ENCODE peak calls at places on chromosomes 4 and X, in nine cellular contexts. H, S, B, I, T, J, Z, U and V are unnamed samples.

GRCh38 chr4:26557164-26557563 is 26.7 kb upstream of the TBC1D19 start:
- DNase-seq in S (peak; percentile 42), H (no peak), U (no peak), Z (peak; percentile 93), T (peak; percentile 98), J (no peak), I (no peak), B (peak; percentile 20), V (no peak)

GRCh38 chr4:18192901-18193300 is 171.3 kb upstream of the LCORL start:
- DNase-seq in J (no peak), U (no peak), S (no peak), Z (no peak), T (no peak), B (no peak), I (no peak), H (no peak), V (no peak)

GRCh38 chr4:7067147-7067522 is 729 bp downstream of the GRPEL1 start:
- DNase-seq in I (no peak), H (no peak), U (no peak), B (peak; percentile 31), J (peak; percentile 57), S (peak; percentile 53), T (no peak), Z (peak; percentile 30), V (no peak)

GRCh38 chr4:23161787-23162186 is 469.1 kb downstream of the GBA3 start:
- DNase-seq in H (no peak), B (no peak), I (no peak), U (no peak), T (no peak), Z (no peak), S (no peak), J (no peak), V (no peak)

GRCh38 chrX:98371994-98372393 is 1488.3 kb downstream of the RPA4 start:
- DNase-seq in U (no peak), H (peak; percentile 0), Z (no peak), I (no peak), B (no peak), S (no peak), J (no peak), T (no peak), V (no peak)

GRCh38 chrX:44674906-44675305 is 132.2 kb upstream of the FUNDC1 start:
- DNase-seq in Z (no peak), J (no peak), U (no peak), I (no peak), S (no peak), B (no peak), H (no peak), T (no peak), V (no peak)

GRCh38 chr4:111883557-111883999 is 261.7 kb upstream of the FAM241A start:
- DNase-seq in H (no peak), S (no peak), J (no peak), U (no peak), B (no peak), I (no peak), Z (no peak), T (no peak), V (no peak)

GRCh38 chr4:13527983-13528822 is 16.1 kb downstream of the NKX3-2 start:
- DNase-seq in H (no peak), Z (no peak), U (no peak), S (no peak), T (no peak), I (no peak), B (no peak), J (no peak), V (no peak)

GRCh38 chr4:8039290-8039689 is 99.6 kb upstream of the AFAP1 start:
- DNase-seq in J (peak; percentile 27), H (no peak), T (no peak), B (no peak), U (no peak), I (no peak), Z (no peak), S (no peak), V (peak; percentile 37)

GRCh38 chr4:13633671-13634070 is 6.1 kb upstream of the BOD1L1 start:
- DNase-seq in J (no peak), I (no peak), S (no peak), Z (no peak), B (no peak), T (no peak), H (no peak), U (no peak), V (no peak)

GRCh38 chr4:61152433-61152832 is 47.7 kb upstream of the ADGRL3 start:
- DNase-seq in Z (no peak), U (no peak), S (no peak), T (no peak), I (no peak), B (no peak), H (no peak), J (no peak), V (no peak)

GRCh38 chrX:11968991-11969390 is 169.3 kb upstream of the FRMPD4 start:
- DNase-seq in U (no peak), T (no peak), I (no peak), Z (no peak), S (no peak), H (no peak), B (peak; percentile 12), J (no peak), V (no peak)

GRCh38 chr4:1683371-1683902 is 676 bp downstream of the FAM53A start:
- DNase-seq in U (peak; percentile 83), I (peak; percentile 25), Z (peak; percentile 90), J (peak; percentile 42), S (peak; percentile 35), B (peak; percentile 60), T (peak; percentile 89), H (peak; percentile 30), V (peak; percentile 28)

GRCh38 chr4:16993966-16994840 is 95.8 kb upstream of the LDB2 start:
- DNase-seq in S (no peak), I (no peak), H (no peak), T (no peak), B (no peak), U (no peak), Z (no peak), J (no peak), V (no peak)

GRCh38 chr4:16140520-16141249 is 56.9 kb upstream of the PROM1 start:
- DNase-seq in B (peak; percentile 94), U (no peak), H (peak; percentile 48), T (peak; percentile 99), S (peak; percentile 70), J (peak; percentile 78), I (no peak), Z (peak; percentile 90), V (no peak)

GRCh38 chr4:164959896-164960295 is 17.6 kb downstream of the TRIM61 start:
- DNase-seq in T (no peak), J (no peak), S (no peak), U (no peak), I (no peak), B (peak; percentile 48), Z (peak; percentile 86), H (peak; percentile 42), V (no peak)

DNA sequence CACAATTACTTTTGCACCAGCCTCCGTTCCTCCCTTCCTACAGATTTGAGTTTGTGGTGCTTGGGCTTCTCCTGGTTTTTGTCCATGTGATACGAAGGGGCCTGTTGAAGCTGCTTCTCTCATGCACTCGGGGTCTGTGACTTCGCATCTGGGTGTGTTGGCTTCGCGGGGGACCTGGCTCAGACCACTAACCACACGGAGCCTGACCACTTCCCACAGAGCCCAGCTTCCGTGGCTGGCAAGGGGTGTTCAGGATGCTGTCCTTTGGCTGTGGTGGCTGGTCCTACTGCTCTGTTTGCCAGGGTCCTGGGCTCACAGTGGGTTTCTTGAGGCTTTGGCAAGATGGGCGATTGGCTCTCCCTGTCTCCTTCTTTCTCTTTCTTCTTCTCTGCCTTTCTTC is 19.8 kb upstream of the XG start:
- DNase-seq in B (no peak), T (no peak), I (no peak), U (no peak), J (no peak), S (no peak), H (no peak), Z (no peak), V (no peak)
- TF ChIP-seq CTCF in B (no peak), T (no peak), I (no peak), U (no peak), J (no peak), S (no peak), H (no peak), Z (no peak), V (no peak)

DNA sequence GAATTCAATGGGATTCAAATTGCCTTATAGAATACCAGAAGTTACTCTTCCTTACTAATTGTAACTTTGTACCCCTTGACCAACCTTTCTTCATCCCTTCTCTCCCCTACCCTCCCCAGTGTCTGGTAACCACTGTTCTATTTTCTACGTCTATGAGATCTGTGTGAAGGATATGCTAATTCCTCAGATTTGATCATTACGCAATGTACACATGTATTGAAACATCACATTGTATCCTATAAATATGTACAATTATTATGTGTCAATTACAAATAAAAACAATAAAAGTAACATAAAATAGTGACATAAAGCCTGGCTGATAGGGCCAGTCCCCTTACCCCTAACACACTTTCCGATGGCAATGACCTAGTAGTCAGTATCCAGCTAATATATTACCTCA is 95.1 kb upstream of the GRIA3 start:
- DNase-seq in B (no peak), I (no peak), U (no peak), T (no peak), Z (no peak), J (no peak), S (no peak), H (no peak), V (no peak)
- TF ChIP-seq CTCF in B (no peak), I (no peak), U (no peak), T (no peak), Z (no peak), J (no peak), S (no peak), H (no peak), V (no peak)

GRCh38 chr4:3075652-3075981 is 1.1 kb downstream of the HTT start:
- DNase-seq in J (no peak), U (no peak), B (no peak), T (no peak), S (no peak), I (no peak), H (no peak), Z (no peak), V (no peak)

GRCh38 chr4:3074846-3075651 is 568 bp downstream of the HTT start:
- DNase-seq in Z (peak; percentile 52), I (no peak), H (peak; percentile 54), T (peak; percentile 74), S (peak; percentile 72), U (peak; percentile 85), B (peak; percentile 23), J (peak; percentile 68), V (peak; percentile 70)

GRCh38 chr4:3073158-3074077 is 920 bp downstream of the HTT-AS start:
- DNase-seq in Z (no peak), U (peak; percentile 82), T (no peak), S (peak; percentile 31), H (no peak), B (no peak), I (no peak), J (no peak), V (peak; percentile 27)

GRCh38 chr4:3071811-3072210 is 2.5 kb downstream of the HTT-AS start:
- DNase-seq in H (no peak), Z (peak; percentile 55), T (peak; percentile 12), B (no peak), J (no peak), U (no peak), I (no peak), S (no peak), V (no peak)

GRCh38 chr4:3074078-3074845 is at the start of the genes HTT and HTT-AS:
- DNase-seq in S (peak; percentile 98), B (peak; percentile 92), U (peak; percentile 99), J (peak; percentile 96), T (peak; percentile 88), Z (peak; percentile 89), I (peak; percentile 60), H (peak; percentile 92), V (peak; percentile 98)
- TF ChIP-seq CTCF in S (no peak), B (no peak), U (peak; percentile 5), J (no peak), T (no peak), Z (no peak), I (no peak), H (no peak), V (no peak)

GRCh38 chr4:76748649-76749048 is 149.3 kb downstream of the SOWAHB start:
- DNase-seq in B (peak; percentile 49), J (peak; percentile 46), I (no peak), S (no peak), Z (peak; percentile 59), U (no peak), H (no peak), T (peak; percentile 49), V (peak; percentile 30)
- TF ChIP-seq CTCF in B (peak; percentile 58), J (no peak), I (peak; percentile 66), S (peak; percentile 40), Z (peak; percentile 34), U (peak; percentile 39), H (peak; percentile 33), T (no peak), V (peak; percentile 19)